ENCODE peak calls at places on chromosomes 5 and 9, in eight cellular contexts. One of them, this sample, is unnamed.

GRCh38 chr5:126811515-126812198 is 34.7 kb downstream of the LMNB1 start:
- DNase-seq in mesenchymal stem cell: peak; percentile 81
- DNase-seq in pancreas: no peak
- DNase-seq in tibial artery: no peak
- DNase-seq in NCI-H510A: no peak
- DNase-seq in HCT116: no peak
- DNase-seq in heart left ventricle: no peak
- DNase-seq in stimulated activated CD4-positive, alpha-beta T cell treated with anti-CD3 and anti-CD28 coated beads, Interleukin-4, amount 100 ng/mL, for 48 hours: peak; percentile 19
- DNase-seq in this sample: no peak

GRCh38 chr9:15834541-15834940 is 281.7 kb downstream of the CCDC171 start:
- DNase-seq in stimulated activated CD4-positive, alpha-beta T cell treated with anti-CD3 and anti-CD28 coated beads, Interleukin-4, amount 100 ng/mL, for 48 hours: no peak
- DNase-seq in HCT116: no peak
- DNase-seq in heart left ventricle: no peak
- DNase-seq in pancreas: no peak
- DNase-seq in mesenchymal stem cell: peak; percentile 36
- DNase-seq in tibial artery: no peak
- DNase-seq in NCI-H510A: no peak
- DNase-seq in this sample: no peak

GRCh38 chr5:138354387-138354786 is 1.9 kb downstream of the KDM3B start:
- DNase-seq in tibial artery: no peak
- DNase-seq in HCT116: no peak
- DNase-seq in heart left ventricle: no peak
- DNase-seq in stimulated activated CD4-positive, alpha-beta T cell treated with anti-CD3 and anti-CD28 coated beads, Interleukin-4, amount 100 ng/mL, for 48 hours: no peak
- DNase-seq in mesenchymal stem cell: no peak
- DNase-seq in NCI-H510A: no peak
- DNase-seq in pancreas: no peak
- DNase-seq in this sample: no peak

GRCh38 chr5:52789378-52789777 is 1.7 kb downstream of the ITGA1 start:
- DNase-seq in HCT116: no peak
- DNase-seq in heart left ventricle: no peak
- DNase-seq in pancreas: no peak
- DNase-seq in NCI-H510A: no peak
- DNase-seq in mesenchymal stem cell: no peak
- DNase-seq in stimulated activated CD4-positive, alpha-beta T cell treated with anti-CD3 and anti-CD28 coated beads, Interleukin-4, amount 100 ng/mL, for 48 hours: no peak
- DNase-seq in tibial artery: no peak
- DNase-seq in this sample: no peak

GRCh38 chr5:67732921-67733320 is 482.6 kb upstream of the PIK3R1 start:
- DNase-seq in HCT116: no peak
- DNase-seq in mesenchymal stem cell: no peak
- DNase-seq in heart left ventricle: no peak
- DNase-seq in tibial artery: no peak
- DNase-seq in pancreas: no peak
- DNase-seq in stimulated activated CD4-positive, alpha-beta T cell treated with anti-CD3 and anti-CD28 coated beads, Interleukin-4, amount 100 ng/mL, for 48 hours: no peak
- DNase-seq in NCI-H510A: no peak
- DNase-seq in this sample: no peak

GRCh38 chr5:141560725-141561483 is 57.9 kb downstream of the DIAPH1 start:
- DNase-seq in mesenchymal stem cell: peak; percentile 99
- DNase-seq in pancreas: peak; percentile 88
- DNase-seq in HCT116: peak; percentile 59
- DNase-seq in NCI-H510A: no peak
- DNase-seq in stimulated activated CD4-positive, alpha-beta T cell treated with anti-CD3 and anti-CD28 coated beads, Interleukin-4, amount 100 ng/mL, for 48 hours: no peak
- DNase-seq in tibial artery: peak; percentile 96
- DNase-seq in heart left ventricle: peak; percentile 89
- DNase-seq in this sample: peak; percentile 94

GRCh38 chr5:79954620-79955019 is 36.4 kb downstream of the MTX3 start:
- DNase-seq in tibial artery: no peak
- DNase-seq in stimulated activated CD4-positive, alpha-beta T cell treated with anti-CD3 and anti-CD28 coated beads, Interleukin-4, amount 100 ng/mL, for 48 hours: no peak
- DNase-seq in heart left ventricle: no peak
- DNase-seq in HCT116: no peak
- DNase-seq in pancreas: no peak
- DNase-seq in mesenchymal stem cell: no peak
- DNase-seq in NCI-H510A: no peak
- DNase-seq in this sample: no peak

GRCh38 chr9:122468735-122469134 is 9.0 kb downstream of the OR1J1 start:
- DNase-seq in heart left ventricle: no peak
- DNase-seq in HCT116: no peak
- DNase-seq in pancreas: no peak
- DNase-seq in mesenchymal stem cell: peak; percentile 43
- DNase-seq in stimulated activated CD4-positive, alpha-beta T cell treated with anti-CD3 and anti-CD28 coated beads, Interleukin-4, amount 100 ng/mL, for 48 hours: no peak
- DNase-seq in tibial artery: no peak
- DNase-seq in NCI-H510A: no peak
- DNase-seq in this sample: no peak

GRCh38 chr5:133697536-133698258 is 85.4 kb upstream of the FSTL4 start:
- DNase-seq in NCI-H510A: no peak
- DNase-seq in heart left ventricle: no peak
- DNase-seq in HCT116: no peak
- DNase-seq in tibial artery: peak; percentile 35
- DNase-seq in pancreas: no peak
- DNase-seq in mesenchymal stem cell: no peak
- DNase-seq in stimulated activated CD4-positive, alpha-beta T cell treated with anti-CD3 and anti-CD28 coated beads, Interleukin-4, amount 100 ng/mL, for 48 hours: no peak
- DNase-seq in this sample: no peak

GRCh38 chr9:38243993-38244392 is 148.5 kb upstream of the ALDH1B1 start:
- DNase-seq in HCT116: no peak
- DNase-seq in pancreas: no peak
- DNase-seq in stimulated activated CD4-positive, alpha-beta T cell treated with anti-CD3 and anti-CD28 coated beads, Interleukin-4, amount 100 ng/mL, for 48 hours: no peak
- DNase-seq in mesenchymal stem cell: no peak
- DNase-seq in tibial artery: no peak
- DNase-seq in NCI-H510A: no peak
- DNase-seq in heart left ventricle: no peak
- DNase-seq in this sample: no peak

GRCh38 chr5:154627711-154628678 is 127.2 kb upstream of the LARP1 start:
- DNase-seq in NCI-H510A: no peak
- DNase-seq in stimulated activated CD4-positive, alpha-beta T cell treated with anti-CD3 and anti-CD28 coated beads, Interleukin-4, amount 100 ng/mL, for 48 hours: no peak
- DNase-seq in pancreas: no peak
- DNase-seq in HCT116: no peak
- DNase-seq in heart left ventricle: no peak
- DNase-seq in mesenchymal stem cell: no peak
- DNase-seq in tibial artery: no peak
- DNase-seq in this sample: no peak

GRCh38 chr9:36892279-36892678 is 141.8 kb downstream of the PAX5 start:
- DNase-seq in pancreas: no peak
- DNase-seq in stimulated activated CD4-positive, alpha-beta T cell treated with anti-CD3 and anti-CD28 coated beads, Interleukin-4, amount 100 ng/mL, for 48 hours: no peak
- DNase-seq in mesenchymal stem cell: no peak
- DNase-seq in HCT116: no peak
- DNase-seq in heart left ventricle: no peak
- DNase-seq in tibial artery: peak; percentile 21
- DNase-seq in NCI-H510A: no peak
- DNase-seq in this sample: no peak

GRCh38 chr5:132493241-132493640 is 2.7 kb upstream of the IRF1 start:
- DNase-seq in mesenchymal stem cell: no peak
- DNase-seq in HCT116: no peak
- DNase-seq in stimulated activated CD4-positive, alpha-beta T cell treated with anti-CD3 and anti-CD28 coated beads, Interleukin-4, amount 100 ng/mL, for 48 hours: no peak
- DNase-seq in heart left ventricle: peak; percentile 9
- DNase-seq in tibial artery: peak; percentile 20
- DNase-seq in NCI-H510A: no peak
- DNase-seq in pancreas: no peak
- DNase-seq in this sample: no peak

GRCh38 chr5:27821681-27822080 is 783.3 kb upstream of the CDH9 start:
- DNase-seq in NCI-H510A: no peak
- DNase-seq in heart left ventricle: no peak
- DNase-seq in pancreas: no peak
- DNase-seq in stimulated activated CD4-positive, alpha-beta T cell treated with anti-CD3 and anti-CD28 coated beads, Interleukin-4, amount 100 ng/mL, for 48 hours: no peak
- DNase-seq in mesenchymal stem cell: peak; percentile 49
- DNase-seq in HCT116: no peak
- DNase-seq in tibial artery: no peak
- DNase-seq in this sample: no peak

GRCh38 chr9:38355115-38355514 is 37.4 kb upstream of the ALDH1B1 start:
- DNase-seq in tibial artery: peak; percentile 33
- DNase-seq in HCT116: no peak
- DNase-seq in mesenchymal stem cell: no peak
- DNase-seq in stimulated activated CD4-positive, alpha-beta T cell treated with anti-CD3 and anti-CD28 coated beads, Interleukin-4, amount 100 ng/mL, for 48 hours: no peak
- DNase-seq in pancreas: no peak
- DNase-seq in NCI-H510A: no peak
- DNase-seq in heart left ventricle: no peak
- DNase-seq in this sample: no peak

This sample was measured in NCI-H187 treated with DMSO at 0.1 percent for 48 hours.